ENCODE peak calls at places on chromosome 11, in four cellular contexts. D, N, B and Y are unnamed samples.

GRCh38 chr11:122319842-122320555 is 204.0 kb upstream of the BLID start:
- DNase-seq in B (no peak), N (no peak), D (no peak), Y (no peak)

GRCh38 chr11:287821-288327 is 1.1 kb upstream of the PGGHG start:
- DNase-seq in B (no peak), D (no peak), N (no peak), Y (no peak)

GRCh38 chr11:64694821-64695365 is 28.1 kb downstream of the NRXN2 start:
- DNase-seq in B (no peak), N (no peak), D (no peak), Y (no peak)

GRCh38 chr11:63866211-63866610 is 27.3 kb downstream of the MARK2 start:
- DNase-seq in N (peak; percentile 88), D (no peak), B (no peak), Y (no peak)

GRCh38 chr11:34972892-34973291 is 56.5 kb downstream of the PDHX start:
- DNase-seq in D (no peak), B (no peak), N (no peak), Y (no peak)

GRCh38 chr11:35151896-35152295 is 12.9 kb downstream of the CD44 start:
- DNase-seq in D (no peak), N (no peak), B (no peak), Y (no peak)

GRCh38 chr11:45945392-45945999 is 23.0 kb downstream of the LARGE2 start:
- DNase-seq in B (no peak), D (no peak), N (no peak), Y (peak; percentile 70)

GRCh38 chr11:70842256-70842655 is 410.1 kb downstream of the SHANK2 start:
- DNase-seq in D (no peak), B (no peak), N (no peak), Y (no peak)

GRCh38 chr11:122756417-122756816 is 81.9 kb upstream of the CRTAM start:
- DNase-seq in N (no peak), B (no peak), D (no peak), Y (no peak)

GRCh38 chr11:103961010-103961409 is 75.4 kb upstream of the DDI1 start:
- DNase-seq in B (no peak), D (no peak), N (no peak), Y (no peak)

GRCh38 chr11:122122179-122122578 is 6.2 kb upstream of the BLID start:
- DNase-seq in N (no peak), D (no peak), B (no peak), Y (no peak)

GRCh38 chr11:119367661-119368120 is 13.8 kb downstream of the USP2 start:
- DNase-seq in D (no peak), B (no peak), N (peak; percentile 49), Y (no peak)

GRCh38 chr11:46520971-46521745 is 72.7 kb downstream of the AMBRA1 start:
- DNase-seq in B (no peak), D (no peak), N (no peak), Y (no peak)

GRCh38 chr11:70498976-70499801 is 100.9 kb downstream of the CTTN start:
- DNase-seq in D (no peak), B (no peak), N (no peak), Y (no peak)

GRCh38 chr11:134537941-134538340 is 125.9 kb upstream of the B3GAT1 start:
- DNase-seq in B (peak; percentile 72), D (peak; percentile 3), N (no peak), Y (no peak)

GRCh38 chr11:85539740-85540139 is 87.4 kb downstream of the DLG2 start:
- DNase-seq in N (no peak), B (no peak), D (no peak), Y (no peak)

GRCh38 chr11:115251126-115251525 is 253.1 kb downstream of the CADM1 start:
- DNase-seq in D (no peak), B (no peak), N (no peak), Y (no peak)

GRCh38 chr11:17839450-17839849 is 104.9 kb downstream of the KCNC1 start:
- DNase-seq in N (no peak), B (no peak), D (no peak), Y (no peak)

GRCh38 chr11:2105536-2105935 is 33.7 kb downstream of the IGF2 start:
- DNase-seq in B (no peak), D (no peak), N (no peak), Y (no peak)

GRCh38 chr11:110366234-110366633 is 63.5 kb upstream of the FDX1 start:
- DNase-seq in D (peak; percentile 75), B (no peak), N (no peak), Y (no peak)